ENCODE peak calls at places on chromosomes 4 and X, in ten cellular contexts. One of them, this sample, is unnamed.

GRCh38 chr4:141301216-141301615 is 80.5 kb downstream of the ZNF330 start:
- DNase-seq in HuH-7: no peak
- DNase-seq in H4: no peak
- DNase-seq in nucleus accumbens: no peak
- DNase-seq in NCI-H1092 treated with DMSO at 0.1 percent for 48 hours: no peak
- DNase-seq in iris pigment epithelial cell: no peak
- DNase-seq in MM.1S: no peak
- DNase-seq in NCI-H1105: no peak
- DNase-seq in neural crest cell: no peak
- DNase-seq in NCI-H2029: no peak
- DNase-seq in this sample: no peak

GRCh38 chr4:185099024-185099682 is 43.9 kb upstream of the SLC25A4 start:
- DNase-seq in NCI-H2029: no peak
- DNase-seq in H4: no peak
- DNase-seq in HuH-7: no peak
- DNase-seq in MM.1S: no peak
- DNase-seq in iris pigment epithelial cell: no peak
- DNase-seq in neural crest cell: no peak
- DNase-seq in NCI-H1105: no peak
- DNase-seq in NCI-H1092 treated with DMSO at 0.1 percent for 48 hours: no peak
- DNase-seq in nucleus accumbens: no peak
- DNase-seq in this sample: no peak

GRCh38 chr4:126859314-126859713 is 773.4 kb upstream of the INTU start:
- DNase-seq in nucleus accumbens: no peak
- DNase-seq in NCI-H1092 treated with DMSO at 0.1 percent for 48 hours: no peak
- DNase-seq in iris pigment epithelial cell: no peak
- DNase-seq in NCI-H2029: no peak
- DNase-seq in MM.1S: no peak
- DNase-seq in HuH-7: no peak
- DNase-seq in neural crest cell: no peak
- DNase-seq in H4: no peak
- DNase-seq in NCI-H1105: no peak
- DNase-seq in this sample: no peak

GRCh38 chr4:70269674-70270073 is 27.3 kb downstream of the CSN3 start:
- DNase-seq in H4: peak
- DNase-seq in neural crest cell: no peak
- DNase-seq in NCI-H1092 treated with DMSO at 0.1 percent for 48 hours: no peak
- DNase-seq in MM.1S: peak
- DNase-seq in nucleus accumbens: no peak
- DNase-seq in NCI-H1105: no peak
- DNase-seq in iris pigment epithelial cell: peak
- DNase-seq in HuH-7: no peak
- DNase-seq in NCI-H2029: no peak
- DNase-seq in this sample: peak

GRCh38 chrX:40366661-40367060 is 214.1 kb upstream of the ATP6AP2 start:
- DNase-seq in iris pigment epithelial cell: no peak
- DNase-seq in nucleus accumbens: no peak
- DNase-seq in H4: no peak
- DNase-seq in neural crest cell: no peak
- DNase-seq in NCI-H1105: no peak
- DNase-seq in NCI-H2029: no peak
- DNase-seq in MM.1S: no peak
- DNase-seq in NCI-H1092 treated with DMSO at 0.1 percent for 48 hours: no peak
- DNase-seq in HuH-7: peak
- DNase-seq in this sample: peak

GRCh38 chr4:183618681-183619080 is 40.3 kb downstream of the RWDD4 start:
- DNase-seq in iris pigment epithelial cell: peak
- DNase-seq in NCI-H1105: no peak
- DNase-seq in H4: no peak
- DNase-seq in neural crest cell: no peak
- DNase-seq in HuH-7: no peak
- DNase-seq in nucleus accumbens: no peak
- DNase-seq in MM.1S: no peak
- DNase-seq in NCI-H2029: no peak
- DNase-seq in NCI-H1092 treated with DMSO at 0.1 percent for 48 hours: no peak
- DNase-seq in this sample: no peak

GRCh38 chr4:123984881-123985280 is 588.3 kb downstream of the SPRY1 start:
- DNase-seq in nucleus accumbens: no peak
- DNase-seq in iris pigment epithelial cell: no peak
- DNase-seq in NCI-H1105: no peak
- DNase-seq in NCI-H2029: no peak
- DNase-seq in HuH-7: no peak
- DNase-seq in H4: no peak
- DNase-seq in NCI-H1092 treated with DMSO at 0.1 percent for 48 hours: no peak
- DNase-seq in MM.1S: no peak
- DNase-seq in neural crest cell: no peak
- DNase-seq in this sample: no peak

GRCh38 chr4:1855334-1856070 is 454 bp downstream of the LETM1 start:
- DNase-seq in H4: no peak
- DNase-seq in NCI-H2029: no peak
- DNase-seq in MM.1S: peak
- DNase-seq in NCI-H1092 treated with DMSO at 0.1 percent for 48 hours: peak
- DNase-seq in HuH-7: no peak
- DNase-seq in iris pigment epithelial cell: no peak
- DNase-seq in neural crest cell: no peak
- DNase-seq in NCI-H1105: no peak
- DNase-seq in nucleus accumbens: no peak
- DNase-seq in this sample: no peak

GRCh38 chrX:40720811-40721210 is 14.5 kb downstream of the MED14 start:
- DNase-seq in iris pigment epithelial cell: no peak
- DNase-seq in neural crest cell: no peak
- DNase-seq in H4: no peak
- DNase-seq in HuH-7: no peak
- DNase-seq in nucleus accumbens: no peak
- DNase-seq in NCI-H1092 treated with DMSO at 0.1 percent for 48 hours: no peak
- DNase-seq in NCI-H2029: no peak
- DNase-seq in NCI-H1105: no peak
- DNase-seq in MM.1S: no peak
- DNase-seq in this sample: no peak

GRCh38 chrX:153595859-153596857 is 2.8 kb downstream of the CCNQ start:
- DNase-seq in neural crest cell: no peak
- DNase-seq in H4: no peak
- DNase-seq in NCI-H2029: no peak
- DNase-seq in HuH-7: no peak
- DNase-seq in NCI-H1092 treated with DMSO at 0.1 percent for 48 hours: no peak
- DNase-seq in NCI-H1105: no peak
- DNase-seq in nucleus accumbens: no peak
- DNase-seq in MM.1S: no peak
- DNase-seq in iris pigment epithelial cell: no peak
- DNase-seq in this sample: no peak

GRCh38 chr4:47830263-47831025 is 7.4 kb downstream of the CORIN start:
- DNase-seq in iris pigment epithelial cell: no peak
- DNase-seq in HuH-7: no peak
- DNase-seq in NCI-H1105: no peak
- DNase-seq in H4: no peak
- DNase-seq in MM.1S: no peak
- DNase-seq in NCI-H1092 treated with DMSO at 0.1 percent for 48 hours: no peak
- DNase-seq in NCI-H2029: peak
- DNase-seq in neural crest cell: no peak
- DNase-seq in nucleus accumbens: no peak
- DNase-seq in this sample: no peak

This sample was measured in GM23338.